ENCODE peak calls at places on chromosome 2, in five cellular contexts. G, Y, J, E and F are unnamed samples.

GRCh38 chr2:58871469-58872142 is 630.5 kb upstream of the FANCL start:
- DNase-seq in G (no peak), Y (no peak), J (no peak), E (no peak), F (no peak)

GRCh38 chr2:138294451-138294850 is 207.1 kb upstream of the SPOPL start:
- DNase-seq in G (no peak), Y (no peak), J (no peak), E (no peak), F (no peak)

GRCh38 chr2:38220164-38220563 is 144.2 kb upstream of the CYP1B1 start:
- DNase-seq in G (no peak), Y (no peak), J (no peak), E (no peak), F (no peak)

GRCh38 chr2:145273840-145274239 is 753.9 kb upstream of the ZEB2 start:
- DNase-seq in G (no peak), Y (no peak), J (no peak), E (no peak), F (no peak)

GRCh38 chr2:75035444-75036353 is 77.3 kb downstream of the POLE4 start:
- DNase-seq in G (no peak), Y (no peak), J (no peak), E (no peak), F (no peak)

GRCh38 chr2:53033416-53033815 is 734.2 kb upstream of the CHAC2 start:
- DNase-seq in G (no peak), Y (peak; percentile 14), J (no peak), E (no peak), F (no peak)

GRCh38 chr2:178943745-178944144 is 106.2 kb downstream of the CCDC141 start:
- DNase-seq in G (no peak), Y (no peak), J (no peak), E (no peak), F (no peak)

GRCh38 chr2:8193686-8194615 is 487.9 kb upstream of the ID2 start:
- DNase-seq in G (no peak), Y (no peak), J (no peak), E (no peak), F (no peak)

GRCh38 chr2:29269095-29270090 is 154.2 kb downstream of the CLIP4 start:
- DNase-seq in G (peak; percentile 43), Y (no peak), J (no peak), E (peak; percentile 24), F (no peak)

GRCh38 chr2:11505652-11506610 is 27.9 kb upstream of the GREB1 start:
- DNase-seq in G (no peak), Y (no peak), J (no peak), E (no peak), F (no peak)

GRCh38 chr2:174522553-174522952 is 35.7 kb upstream of the GPR155 start:
- DNase-seq in G (no peak), Y (peak; percentile 8), J (no peak), E (no peak), F (no peak)

GRCh38 chr2:85772841-85773491 is 19.2 kb downstream of the ATOH8 start:
- DNase-seq in G (peak; percentile 89), Y (no peak), J (no peak), E (no peak), F (no peak)

GRCh38 chr2:128468186-128468585 is 149.5 kb upstream of the HS6ST1 start:
- DNase-seq in G (no peak), Y (no peak), J (peak; percentile 6), E (peak; percentile 31), F (no peak)

GRCh38 chr2:182070736-182071135 is 85.1 kb downstream of the PPP1R1C start:
- DNase-seq in G (no peak), Y (no peak), J (no peak), E (no peak), F (no peak)

GRCh38 chr2:236698008-236698407 is 128.4 kb downstream of the ACKR3 start:
- DNase-seq in G (no peak), Y (no peak), J (no peak), E (no peak), F (no peak)

GRCh38 chr2:149832256-149832655 is 244.7 kb upstream of the MMADHC start:
- DNase-seq in G (no peak), Y (no peak), J (no peak), E (no peak), F (no peak)

GRCh38 chr2:172701250-172701649 is 34.4 kb upstream of the RAPGEF4 start:
- DNase-seq in G (no peak), Y (peak; percentile 86), J (no peak), E (no peak), F (no peak)

GRCh38 chr2:205496777-205497176 is 185.5 kb upstream of the NRP2 start:
- DNase-seq in G (no peak), Y (peak; percentile 93), J (no peak), E (no peak), F (no peak)

GRCh38 chr2:50672286-50672685 is 359.6 kb downstream of the NRXN1 start:
- DNase-seq in G (no peak), Y (no peak), J (no peak), E (no peak), F (no peak)

GRCh38 chr2:98086491-98087446 is at the start of gene VWA3B:
- DNase-seq in G (peak; percentile 76), Y (peak; percentile 37), J (peak; percentile 56), E (peak; percentile 75), F (no peak)

GRCh38 chr2:105397025-105397722 is 1.7 kb downstream of the FHL2 start:
- DNase-seq in G (no peak), Y (no peak), J (no peak), E (peak; percentile 56), F (no peak)
- H3K4me3 ChIP-seq in G (peak overlapping the region; percentile 76), Y (peak overlapping the region; percentile 98), J (no peak overlapping the region), E (peak overlapping the region; percentile 88), F (peak overlapping the region; percentile 86)

GRCh38 chr2:217079165-217079564 is 219.3 kb upstream of the TNP1 start:
- DNase-seq in G (no peak), Y (no peak), J (no peak), E (no peak), F (no peak)
- TF ChIP-seq CTCF in G (no peak), Y (no peak), J (no peak), E (no peak), F (no peak)

DNA sequence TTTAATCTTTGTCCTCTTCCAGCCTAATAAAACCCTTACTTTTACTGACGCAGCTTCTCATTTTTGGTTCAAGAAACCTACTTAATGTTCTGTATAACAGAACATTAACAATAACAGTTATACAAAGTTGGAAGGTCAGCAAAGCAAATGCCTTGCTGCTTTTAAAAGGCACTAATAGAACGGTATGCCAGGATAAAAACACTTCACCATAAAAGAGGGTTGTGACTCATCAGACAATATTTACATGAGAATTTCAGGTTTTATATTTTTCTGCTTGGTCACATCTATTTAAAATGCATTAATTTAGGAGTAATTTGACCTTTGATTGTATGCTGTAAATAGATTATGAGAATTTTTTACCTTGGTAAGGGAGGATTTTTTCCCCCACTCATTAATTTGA is 3.0 kb downstream of the KLHL41 start:
- DNase-seq in G (no peak), Y (peak; percentile 4), J (no peak), E (no peak), F (no peak)
- H3K4me3 ChIP-seq in G (no peak overlapping the region), Y (no peak overlapping the region), J (no peak overlapping the region), E (no peak overlapping the region), F (no peak overlapping the region)

GRCh38 chr2:36352024-36352398 is 3.6 kb upstream of the CRIM1 start:
- DNase-seq in G (no peak), Y (no peak), J (no peak), E (no peak), F (no peak)
- TF ChIP-seq CTCF in G (peak; percentile 40), Y (peak; percentile 37), J (peak; percentile 51), E (peak; percentile 46), F (peak; percentile 60)

GRCh38 chr2:207330912-207331311 is 165.2 kb upstream of the KLF7 start:
- DNase-seq in G (no peak), Y (peak; percentile 97), J (peak; percentile 76), E (peak; percentile 70), F (no peak)
- H3K4me3 ChIP-seq in G (no peak overlapping the region), Y (no peak overlapping the region), J (no peak overlapping the region), E (no peak overlapping the region), F (no peak overlapping the region)

DNA sequence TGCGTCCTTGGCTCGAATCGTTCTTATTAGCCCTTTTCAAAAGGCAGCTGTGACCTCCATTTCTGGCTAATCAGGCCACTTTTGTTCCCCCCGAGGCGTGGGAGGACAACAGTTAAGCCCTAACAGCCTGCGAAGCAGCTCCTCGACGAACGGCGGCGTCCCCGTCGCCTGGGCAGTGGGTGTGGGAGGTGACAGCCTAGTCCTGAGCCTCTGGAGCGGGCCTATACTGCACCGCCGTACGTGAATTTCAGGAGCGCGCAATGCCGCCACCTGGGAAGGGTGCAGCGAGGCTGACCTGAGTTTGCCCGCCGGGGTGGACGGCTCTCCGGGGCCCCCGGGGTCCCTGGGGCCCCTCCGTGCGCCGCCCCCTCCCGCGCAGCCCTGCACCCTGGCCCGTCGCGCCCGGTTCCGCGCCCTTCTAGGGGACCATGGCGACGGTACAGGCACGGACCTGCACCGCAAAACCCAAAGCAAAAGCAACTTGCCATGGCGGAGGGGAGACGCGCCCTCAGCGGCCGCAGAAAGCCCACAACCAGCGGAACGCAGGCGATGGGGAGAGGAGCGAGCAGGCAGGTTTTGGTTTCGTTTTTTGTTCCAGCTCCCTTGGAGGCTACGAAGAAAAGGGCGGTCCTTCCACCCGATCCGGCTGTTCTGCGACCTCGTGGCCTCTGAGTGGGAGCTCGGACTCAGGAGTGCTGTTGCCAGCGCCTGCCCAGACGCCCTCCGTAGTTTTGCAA is at the start of gene RBM43:
- DNase-seq in G (peak; percentile 95), Y (peak; percentile 95), J (peak; percentile 85), E (peak; percentile 93), F (peak; percentile 52)
- TF ChIP-seq CTCF in G (no peak), Y (no peak), J (no peak), E (no peak), F (no peak)

GRCh38 chr2:135845997-135846396 is 9.0 kb upstream of the LCT start:
- DNase-seq in G (no peak), Y (no peak), J (no peak), E (no peak), F (no peak)
- H3K4me3 ChIP-seq in G (no peak overlapping the region), Y (no peak overlapping the region), J (no peak overlapping the region), E (no peak overlapping the region), F (no peak overlapping the region)

DNA sequence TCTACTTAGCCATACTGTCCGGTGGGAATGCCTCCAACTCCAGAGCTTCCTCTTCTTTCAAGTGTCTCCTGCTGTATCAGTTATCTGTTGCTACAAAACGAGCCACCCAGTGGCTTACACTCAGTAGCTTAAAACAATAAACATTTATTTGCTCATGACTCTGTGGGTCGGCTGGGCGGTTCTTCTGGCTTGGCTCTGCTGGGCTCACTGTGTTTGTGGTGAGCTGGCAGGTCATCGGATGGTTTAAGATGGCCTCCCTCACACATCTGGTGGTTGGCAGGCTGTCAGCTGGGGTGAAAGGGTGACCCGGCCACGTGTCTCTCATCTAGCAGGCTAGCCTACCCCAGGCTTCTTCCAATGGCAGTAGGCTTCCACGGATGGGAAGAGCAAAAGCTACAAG is 122.4 kb upstream of the SLC1A4 start:
- DNase-seq in G (no peak), Y (peak; percentile 98), J (no peak), E (no peak), F (no peak)
- TF ChIP-seq CTCF in G (no peak), Y (peak; percentile 7), J (no peak), E (no peak), F (no peak)